ENCODE peak calls at places on chromosomes 6 and 20, in six cellular contexts. J is astrocyte of the spinal cord, O is mucosa of descending colon, T is mammary epithelial cell, D is AG09309, E is fibroblast of pulmonary artery. Z is an unnamed sample.

GRCh38 chr20:50810842-50811241 is 16.0 kb downstream of the BCAS4 start:
- DNase-seq in J (no peak), O (no peak), T (no peak), D (no peak), E (no peak), Z (no peak)

GRCh38 chr20:51995551-51995951 is 193.2 kb upstream of the SALL4 start:
- DNase-seq in J (peak), O (no peak), T (no peak), D (peak), E (peak), Z (no peak)

GRCh38 chr6:131191590-131191989 is 56.3 kb downstream of the AKAP7 start:
- DNase-seq in J (no peak), O (no peak), T (no peak), D (no peak), E (no peak), Z (no peak)

GRCh38 chr6:6686748-6687601 is 98.5 kb downstream of the LY86 start:
- DNase-seq in J (peak), O (peak), T (peak), D (no peak), E (peak), Z (peak)

GRCh38 chr6:107459283-107460073 is at the start of gene PDSS2:
- DNase-seq in J (peak), O (peak), T (peak), D (peak), E (peak), Z (peak)

GRCh38 chr20:47124235-47124717 is 229.6 kb downstream of the EYA2 start:
- DNase-seq in J (no peak), O (no peak), T (no peak), D (no peak), E (peak), Z (no peak)

GRCh38 chr6:31763617-31763940 is 1.1 kb downstream of the SAPCD1 start:
- DNase-seq in J (peak), O (no peak), T (peak), D (no peak), E (peak), Z (no peak)

GRCh38 chr20:36760647-36761046 is 12.9 kb downstream of the DSN1 start:
- DNase-seq in J (no peak), O (no peak), T (no peak), D (no peak), E (no peak), Z (no peak)

GRCh38 chr6:40763001-40763400 is 175.8 kb upstream of the LRFN2 start:
- DNase-seq in J (no peak), O (no peak), T (no peak), D (no peak), E (no peak), Z (no peak)

GRCh38 chr6:120478650-120479049 is 855.6 kb downstream of the TBC1D32 start:
- DNase-seq in J (no peak), O (no peak), T (no peak), D (no peak), E (no peak), Z (no peak)

GRCh38 chr20:36467076-36467999 is 74.0 kb upstream of the MYL9 start:
- DNase-seq in J (peak), O (peak), T (peak), D (no peak), E (no peak), Z (no peak)

GRCh38 chr20:17859002-17859615 is 109.5 kb downstream of the SNX5 start:
- DNase-seq in J (no peak), O (no peak), T (no peak), D (no peak), E (no peak), Z (no peak)

GRCh38 chr6:162942860-162943259 is 215.1 kb downstream of the PACRG start:
- DNase-seq in J (peak), O (no peak), T (no peak), D (peak), E (peak), Z (no peak)

GRCh38 chr20:53652090-53652858 is 58.6 kb upstream of the ZNF217 start:
- DNase-seq in J (no peak), O (no peak), T (no peak), D (no peak), E (no peak), Z (no peak)

GRCh38 chr20:24531202-24531601 is 61.8 kb downstream of the SYNDIG1 start:
- DNase-seq in J (no peak), O (no peak), T (no peak), D (no peak), E (no peak), Z (no peak)

GRCh38 chr20:10646006-10646405 is 27.8 kb downstream of the JAG1 start:
- DNase-seq in J (no peak), O (no peak), T (no peak), D (no peak), E (no peak), Z (no peak)

GRCh38 chr6:41734666-41735426 is 562 bp downstream of the TFEB start:
- DNase-seq in J (peak), O (peak), T (peak), D (no peak), E (peak), Z (peak)

GRCh38 chr6:112251170-112251945 is 3.0 kb downstream of the LAMA4 start:
- DNase-seq in J (peak), O (no peak), T (no peak), D (no peak), E (peak), Z (no peak)

GRCh38 chr6:73779943-73780342 is 83.9 kb downstream of the CD109 start:
- DNase-seq in J (no peak), O (no peak), T (no peak), D (no peak), E (no peak), Z (no peak)

GRCh38 chr6:166494757-166495486 is 91.6 kb downstream of the RAMACL start:
- DNase-seq in J (no peak), O (no peak), T (no peak), D (no peak), E (no peak), Z (no peak)

GRCh38 chr6:135346747-135347146 is 150.8 kb downstream of the AHI1 start:
- DNase-seq in J (peak), O (no peak), T (no peak), D (no peak), E (no peak), Z (no peak)

GRCh38 chr20:2402271-2402980 is 21.7 kb downstream of the TGM6 start:
- DNase-seq in J (peak), O (no peak), T (peak), D (peak), E (peak), Z (no peak)

GRCh38 chr6:34459899-34460593 is 5.8 kb upstream of the PACSIN1 start:
- DNase-seq in J (peak), O (no peak), T (peak), D (peak), E (peak), Z (peak)

GRCh38 chr6:56235245-56235644 is 12.1 kb downstream of the COL21A1 start:
- DNase-seq in J (peak), O (no peak), T (no peak), D (peak), E (no peak), Z (no peak)

GRCh38 chr6:150200428-150201105 is 57.7 kb downstream of the PPP1R14C start:
- DNase-seq in J (no peak), O (no peak), T (no peak), D (no peak), E (no peak), Z (no peak)

GRCh38 chr6:44086931-44087574 is 40.2 kb downstream of the MRPL14 start:
- DNase-seq in J (no peak), O (no peak), T (no peak), D (no peak), E (no peak), Z (no peak)

GRCh38 chr20:11459090-11459877 is 458.4 kb upstream of the BTBD3 start:
- DNase-seq in J (peak), O (no peak), T (no peak), D (peak), E (peak), Z (no peak)

GRCh38 chr20:856361-856775 is 22.9 kb downstream of the FAM110A start:
- DNase-seq in J (peak), O (no peak), T (peak), D (peak), E (peak), Z (no peak)

GRCh38 chr6:113104546-113105325 is 752.4 kb upstream of the MARCKS start:
- DNase-seq in J (peak), O (no peak), T (no peak), D (no peak), E (no peak), Z (no peak)

GRCh38 chr6:13229205-13230085 is 98.9 kb downstream of the TBC1D7 start:
- DNase-seq in J (no peak), O (no peak), T (no peak), D (no peak), E (peak), Z (no peak)

GRCh38 chr6:20313086-20313485 is 88.6 kb upstream of the E2F3 start:
- DNase-seq in J (no peak), O (no peak), T (no peak), D (no peak), E (no peak), Z (no peak)

GRCh38 chr6:159461266-159461665 is 231.8 kb downstream of the SOD2 start:
- DNase-seq in J (no peak), O (no peak), T (peak), D (no peak), E (no peak), Z (no peak)

GRCh38 chr20:40442181-40442963 is 246.7 kb downstream of the MAFB start:
- DNase-seq in J (peak), O (no peak), T (no peak), D (no peak), E (peak), Z (no peak)

GRCh38 chr20:16123623-16124022 is 449.6 kb downstream of the KIF16B start:
- DNase-seq in J (no peak), O (no peak), T (peak), D (no peak), E (no peak), Z (no peak)

GRCh38 chr20:45336530-45337366 is 11.5 kb downstream of the SDC4 start:
- DNase-seq in J (peak), O (peak), T (peak), D (peak), E (peak), Z (no peak)

GRCh38 chr6:23003671-23004598 is 434.6 kb downstream of the HDGFL1 start:
- DNase-seq in J (peak), O (no peak), T (no peak), D (peak), E (peak), Z (no peak)

GRCh38 chr6:107820571-107821261 is 3.4 kb downstream of the SCML4 start:
- DNase-seq in J (peak), O (no peak), T (peak), D (no peak), E (peak), Z (no peak)

DNA sequence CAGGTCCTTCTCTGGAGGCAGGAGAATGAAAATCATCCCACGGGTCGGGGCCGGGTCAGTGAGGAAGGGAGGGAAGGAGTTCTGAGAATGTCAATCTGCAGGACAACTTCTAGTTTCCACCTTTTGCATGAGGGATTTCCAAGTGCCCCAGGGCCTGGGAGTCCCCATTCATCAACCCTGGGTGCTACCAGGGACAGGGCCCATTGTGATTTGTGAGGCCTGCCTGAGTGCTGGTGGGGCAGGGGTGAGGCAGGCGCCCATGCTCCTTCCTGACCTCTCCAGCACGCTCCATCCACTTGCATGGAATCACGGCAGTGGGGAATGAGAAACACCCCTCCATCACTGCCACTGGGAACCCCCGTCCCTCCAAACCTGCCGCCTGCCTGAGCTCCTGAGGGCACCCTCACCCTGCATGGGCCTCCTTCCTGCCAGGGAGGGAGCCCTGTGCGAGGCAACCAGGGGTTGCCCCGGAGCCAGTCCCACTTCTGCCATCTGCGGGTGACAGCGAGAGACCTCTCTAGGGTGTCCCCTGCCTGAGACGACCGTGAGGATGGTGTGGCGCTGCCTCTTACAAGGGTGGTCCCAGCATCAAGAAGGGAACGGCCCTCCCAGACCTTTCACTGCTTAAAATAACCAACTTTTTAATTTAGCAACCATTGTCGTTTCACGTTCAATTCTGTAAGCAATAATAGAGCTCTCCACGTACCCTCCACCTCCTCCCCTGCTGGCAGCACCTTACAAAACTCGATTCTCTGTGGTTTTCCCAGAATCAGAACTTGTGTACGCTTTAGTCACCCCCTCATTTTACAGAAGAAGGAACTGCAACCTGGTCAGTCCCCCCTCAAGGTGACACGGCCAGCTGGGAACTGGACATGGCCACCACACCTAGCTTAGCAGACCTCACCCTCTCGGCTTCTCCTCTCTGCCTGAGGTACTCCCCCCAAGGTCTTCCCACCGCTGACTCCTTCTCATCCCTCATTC is 28.6 kb downstream of the PMEPA1 start:
- DNase-seq in J (no peak), O (no peak), T (no peak), D (no peak), E (no peak), Z (no peak)
- TF ChIP-seq CTCF in J (no peak), O (no peak), T (no peak), D (no peak), E (no peak), Z (no peak)

GRCh38 chr6:25469797-25470388 is 182.1 kb upstream of the SCGN start:
- DNase-seq in J (no peak), O (no peak), T (no peak), D (no peak), E (no peak), Z (no peak)

GRCh38 chr6:25468881-25469280 is 183.1 kb upstream of the SCGN start:
- DNase-seq in J (no peak), O (no peak), T (no peak), D (no peak), E (no peak), Z (no peak)

GRCh38 chr6:25473447-25473846 is 178.6 kb upstream of the SCGN start:
- DNase-seq in J (no peak), O (no peak), T (no peak), D (no peak), E (no peak), Z (no peak)

GRCh38 chr6:25476126-25476525 is 175.9 kb upstream of the SCGN start:
- DNase-seq in J (peak), O (no peak), T (peak), D (no peak), E (peak), Z (no peak)

GRCh38 chr6:25472314-25472713 is 179.7 kb upstream of the SCGN start:
- DNase-seq in J (no peak), O (no peak), T (no peak), D (no peak), E (no peak), Z (no peak)
- TF ChIP-seq CTCF in J (no peak), O (no peak), T (peak), D (peak), E (peak), Z (no peak)

DNA sequence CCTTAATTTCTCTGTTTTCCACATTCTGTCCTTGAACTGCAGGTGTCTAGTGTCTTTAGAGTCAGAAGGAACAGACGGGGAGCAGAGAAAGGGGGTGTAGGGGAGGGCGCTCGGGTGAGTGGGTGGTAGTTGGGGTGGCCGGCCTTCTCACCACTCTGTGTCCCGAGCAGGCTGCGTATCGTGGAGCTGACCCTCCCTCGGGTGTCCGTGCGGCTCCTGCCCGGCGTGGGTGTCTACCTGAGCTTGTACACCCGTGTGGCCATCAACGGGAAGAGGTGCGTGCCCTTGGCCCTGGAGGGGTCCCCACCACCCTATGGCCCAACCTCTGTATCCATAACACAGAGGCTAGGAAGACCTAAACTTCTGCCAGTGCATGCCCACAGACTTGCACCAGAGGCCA is 5.3 kb downstream of the BPIFB4 start:
- DNase-seq in J (no peak), O (no peak), T (no peak), D (no peak), E (no peak), Z (no peak)
- TF ChIP-seq CTCF in J (no peak), O (no peak), T (no peak), D (no peak), E (no peak), Z (no peak)

DNA sequence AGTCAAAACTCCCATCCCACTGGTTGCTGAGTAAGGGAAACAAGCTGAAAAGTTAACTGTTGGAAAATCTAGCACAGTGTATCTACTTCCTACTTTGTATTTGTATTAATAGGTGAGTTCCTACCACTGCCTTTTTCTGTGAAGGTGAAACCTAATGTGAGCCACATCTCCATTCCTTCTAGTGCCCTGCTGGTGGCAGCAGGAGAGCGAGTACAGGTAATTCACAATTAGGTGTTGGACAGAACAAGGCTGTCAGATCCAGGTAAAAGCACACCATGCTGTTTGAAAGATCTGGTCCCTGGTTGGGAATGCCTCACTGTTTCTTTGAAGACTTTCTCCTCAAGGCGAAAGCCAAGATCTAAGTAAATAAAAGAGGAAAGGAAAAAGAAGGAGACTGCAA is 528.4 kb downstream of the PKHD1 start:
- DNase-seq in J (no peak), O (no peak), T (peak), D (no peak), E (no peak), Z (no peak)
- TF ChIP-seq CTCF in J (no peak), O (no peak), T (peak), D (no peak), E (no peak), Z (no peak)

DNA sequence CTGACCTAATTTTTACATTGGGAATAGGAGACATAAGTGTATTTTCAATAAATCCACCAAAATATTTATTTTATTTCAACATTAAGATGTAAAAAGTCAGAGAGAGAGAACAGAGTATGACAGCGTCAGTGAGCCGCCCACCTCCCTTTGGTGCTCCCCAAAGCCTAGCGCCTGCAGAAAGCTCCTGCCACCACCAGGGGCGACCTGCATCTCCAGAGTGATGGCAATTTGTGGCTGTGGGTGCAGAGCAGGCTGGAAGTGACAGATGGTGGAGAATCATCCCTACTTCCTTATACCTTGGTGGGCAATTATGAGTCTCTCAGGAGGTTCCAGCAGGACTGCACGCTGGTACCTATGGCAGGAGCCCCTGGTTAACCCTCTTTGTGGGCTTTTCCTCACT is 87.3 kb downstream of the PTPRT start:
- DNase-seq in J (no peak), O (no peak), T (no peak), D (no peak), E (no peak), Z (peak)
- TF ChIP-seq CTCF in J (no peak), O (no peak), T (no peak), D (no peak), E (no peak), Z (peak)

GRCh38 chr6:2158596-2159271 is 86.7 kb downstream of the GMDS start:
- DNase-seq in J (peak), O (no peak), T (no peak), D (no peak), E (peak), Z (peak)
- TF ChIP-seq CTCF in J (peak), O (no peak), T (peak), D (peak), E (peak), Z (peak)

DNA sequence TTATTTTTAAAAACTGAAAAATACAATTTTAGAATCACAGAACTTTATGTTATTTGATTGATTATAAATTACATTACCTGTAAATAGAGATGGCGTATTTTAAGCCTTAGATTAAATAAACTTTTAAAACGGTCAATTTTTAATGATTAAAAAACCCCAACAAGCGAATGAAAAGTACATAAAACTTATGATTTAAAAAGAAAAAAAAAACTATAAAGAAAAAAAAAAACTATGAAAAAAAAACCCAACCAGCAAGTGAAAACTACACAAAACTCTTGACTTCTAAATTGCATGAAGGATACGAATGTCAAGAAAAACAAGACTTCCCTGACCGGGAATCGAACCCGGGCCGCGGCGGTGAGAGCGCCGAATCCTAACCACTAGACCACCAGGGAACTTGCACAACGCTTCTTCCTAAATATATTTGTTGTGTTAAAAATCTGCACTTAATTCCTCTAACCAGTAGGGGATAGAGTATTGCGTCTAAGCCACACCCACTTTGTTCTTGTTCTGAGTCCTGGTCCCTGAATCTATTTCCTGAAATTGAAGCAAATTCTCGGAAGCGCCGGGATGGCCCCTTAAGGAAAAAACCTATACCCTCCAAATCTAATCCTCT is 10.7 kb upstream of the NCOA7 start:
- DNase-seq in J (peak), O (peak), T (peak), D (peak), E (peak), Z (peak)
- TF ChIP-seq CTCF in J (peak), O (no peak), T (no peak), D (peak), E (peak), Z (no peak)